ENCODE peak calls at places on chromosomes 12 and 14, in seven cellular contexts. W, K, N, X, Q, Y and E are unnamed samples.

GRCh38 chr12:3103806-3104205 is 26.6 kb downstream of the TSPAN9 start:
- DNase-seq in W (no peak), K (no peak), N (no peak), X (no peak), Q (no peak), Y (no peak), E (no peak)

GRCh38 chr12:57227315-57228115 is 2.0 kb upstream of the SHMT2 start:
- DNase-seq in W (no peak), K (no peak), N (no peak), X (no peak), Q (no peak), Y (no peak), E (no peak)

GRCh38 chr12:47067176-47067575 is 12.2 kb upstream of the PCED1B start:
- DNase-seq in W (no peak), K (no peak), N (no peak), X (no peak), Q (no peak), Y (no peak), E (no peak)

GRCh38 chr12:7101047-7101693 is 7.8 kb downstream of the C1RL start:
- DNase-seq in W (no peak), K (no peak), N (no peak), X (no peak), Q (no peak), Y (no peak), E (no peak)

GRCh38 chr14:94975366-94975765 is 182.0 kb downstream of the DICER1 start:
- DNase-seq in W (no peak), K (no peak), N (no peak), X (no peak), Q (no peak), Y (no peak), E (no peak)

GRCh38 chr14:69711065-69711464 is 55.9 kb upstream of the SRSF5 start:
- DNase-seq in W (peak; percentile 35), K (no peak), N (no peak), X (no peak), Q (no peak), Y (no peak), E (no peak)

GRCh38 chr14:57962293-57962996 is 96.6 kb upstream of the SLC35F4 start:
- DNase-seq in W (peak; percentile 64), K (no peak), N (no peak), X (no peak), Q (no peak), Y (no peak), E (no peak)

GRCh38 chr14:68941820-68942219 is 37.3 kb downstream of the ACTN1 start:
- DNase-seq in W (no peak), K (peak; percentile 89), N (no peak), X (no peak), Q (no peak), Y (peak; percentile 84), E (peak; percentile 70)

GRCh38 chr12:47236109-47236714 is 156.5 kb upstream of the AMIGO2 start:
- DNase-seq in W (no peak), K (peak; percentile 83), N (no peak), X (no peak), Q (no peak), Y (no peak), E (no peak)

GRCh38 chr12:51009038-51009437 is 17.1 kb downstream of the SLC11A2 start:
- DNase-seq in W (peak; percentile 36), K (no peak), N (no peak), X (peak; percentile 32), Q (no peak), Y (peak; percentile 80), E (peak; percentile 85)

GRCh38 chr12:104458645-104459555 is 2.2 kb downstream of the CHST11 start:
- DNase-seq in W (peak; percentile 40), K (no peak), N (no peak), X (no peak), Q (no peak), Y (peak; percentile 78), E (no peak)